ENCODE peak calls at places on chromosomes 11 and 22, in four cellular contexts. T is germinal center; N is central memory CD4-positive, alpha-beta T cell; W is stimulated activated CD4-positive, alpha-beta T cell treated with anti-CD3 and anti-CD28 coated beads, TNF-alpha, amount 100 ng/mL, for 1 hour. O is an unnamed sample.

GRCh38 chr22:25955323-25955722 is 213.3 kb downstream of the MYO18B start:
- DNase-seq in T (no peak), N (no peak), W (no peak), O (no peak)

GRCh38 chr11:134536219-134536618 is 124.2 kb upstream of the B3GAT1 start:
- DNase-seq in T (no peak), N (no peak), W (no peak), O (no peak)

GRCh38 chr11:93329936-93330445 is 551 bp upstream of the DEUP1 start:
- DNase-seq in T (no peak), N (no peak), W (no peak), O (no peak)

GRCh38 chr11:6297831-6298230 is 22.5 kb downstream of the CAVIN3 start:
- DNase-seq in T (no peak), N (no peak), W (no peak), O (no peak)

GRCh38 chr11:16347928-16348685 is 8.2 kb downstream of the SOX6 start:
- DNase-seq in T (no peak), N (no peak), W (no peak), O (no peak)

GRCh38 chr11:128349650-128350296 is 237.6 kb downstream of the ETS1 start:
- DNase-seq in T (no peak), N (peak; percentile 32), W (no peak), O (no peak)

GRCh38 chr11:64181506-64182411 is 4.2 kb upstream of the STIP1 start:
- DNase-seq in T (no peak), N (no peak), W (no peak), O (peak; percentile 68)

GRCh38 chr11:69912911-69913451 is 93.8 kb upstream of the FGF3 start:
- DNase-seq in T (no peak), N (no peak), W (no peak), O (no peak)

GRCh38 chr22:17418890-17419324 is 49.6 kb downstream of the CECR2 start:
- DNase-seq in T (no peak), N (no peak), W (no peak), O (no peak)

GRCh38 chr22:20569059-20570058 is 61.9 kb downstream of the MED15 start:
- DNase-seq in T (no peak), N (peak; percentile 94), W (peak; percentile 60), O (peak; percentile 45)

GRCh38 chr11:110032257-110032656 is 60.9 kb upstream of the ZC3H12C start:
- DNase-seq in T (no peak), N (no peak), W (no peak), O (no peak)

GRCh38 chr11:123942413-123942812 is 1.2 kb downstream of the OR6T1 start:
- DNase-seq in T (no peak), N (no peak), W (no peak), O (no peak)

GRCh38 chr22:24761888-24762675 is 12.4 kb downstream of the PIWIL3 start:
- DNase-seq in T (no peak), N (no peak), W (no peak), O (no peak)

GRCh38 chr11:44968510-44968909 is 17.8 kb upstream of the TP53I11 start:
- DNase-seq in T (no peak), N (no peak), W (no peak), O (no peak)

GRCh38 chr11:7670631-7671030 is 2.7 kb downstream of the CYB5R2 start:
- DNase-seq in T (no peak), N (no peak), W (no peak), O (no peak)

GRCh38 chr11:2804189-2804588 is 81.4 kb downstream of the CDKN1C start:
- DNase-seq in T (no peak), N (no peak), W (no peak), O (no peak)

GRCh38 chr22:22977479-22978200 is 90.0 kb downstream of the IGLL5 start:
- DNase-seq in T (no peak), N (no peak), W (no peak), O (no peak)

GRCh38 chr11:132231656-132232173 is 861.3 kb downstream of the NTM start:
- DNase-seq in T (no peak), N (no peak), W (no peak), O (no peak)

GRCh38 chr11:63961608-63962412 is 12.6 kb upstream of the COX8A start:
- DNase-seq in T (no peak), N (no peak), W (no peak), O (no peak)

GRCh38 chr11:108757630-108758029 is 92.8 kb downstream of the DDX10 start:
- DNase-seq in T (no peak), N (no peak), W (no peak), O (no peak)

GRCh38 chr22:38266120-38266519 is 6.7 kb downstream of the TMEM184B start:
- DNase-seq in T (no peak), N (no peak), W (no peak), O (no peak)